ENCODE peak calls at places on chromosomes 6 and 20, in ten cellular contexts. G, N, X, K, E, Y, B, T, S and Q are unnamed samples.

GRCh38 chr6:141460743-141461484 is 671.8 kb upstream of the GJE1 start:
- DNase-seq in G (no peak), N (no peak), X (no peak), K (no peak), E (no peak), Y (no peak), B (no peak), T (no peak), S (no peak), Q (no peak)

GRCh38 chr20:17643531-17644188 is 38.4 kb downstream of the RRBP1 start:
- DNase-seq in G (no peak), N (no peak), X (no peak), K (no peak), E (no peak), Y (no peak), B (peak), T (no peak), S (no peak), Q (no peak)

GRCh38 chr6:139881728-139882211 is 507.3 kb upstream of the CITED2 start:
- DNase-seq in G (peak), N (no peak), X (peak), K (no peak), E (no peak), Y (no peak), B (peak), T (no peak), S (no peak), Q (peak)

GRCh38 chr20:44962483-44962882 is 2.3 kb upstream of the TOMM34 start:
- DNase-seq in G (no peak), N (no peak), X (no peak), K (no peak), E (no peak), Y (no peak), B (peak), T (no peak), S (no peak), Q (no peak)

GRCh38 chr6:113763883-113764282 is 93.3 kb upstream of the MARCKS start:
- DNase-seq in G (peak), N (no peak), X (no peak), K (no peak), E (no peak), Y (peak), B (peak), T (no peak), S (no peak), Q (no peak)

GRCh38 chr6:44034931-44035345 is 92.3 kb downstream of the MRPL14 start:
- DNase-seq in G (no peak), N (no peak), X (no peak), K (no peak), E (no peak), Y (peak), B (no peak), T (no peak), S (no peak), Q (no peak)

GRCh38 chr20:64044484-64045247 is 4.8 kb downstream of the SOX18 start:
- DNase-seq in G (no peak), N (no peak), X (no peak), K (no peak), E (no peak), Y (peak), B (peak), T (no peak), S (peak), Q (no peak)

GRCh38 chr20:18943542-18943941 is 130.0 kb downstream of the SCP2D1 start:
- DNase-seq in G (peak), N (no peak), X (no peak), K (no peak), E (no peak), Y (no peak), B (no peak), T (no peak), S (no peak), Q (no peak)

GRCh38 chr20:13098720-13099355 is 90.1 kb downstream of the SPTLC3 start:
- DNase-seq in G (no peak), N (no peak), X (no peak), K (no peak), E (no peak), Y (no peak), B (no peak), T (no peak), S (no peak), Q (no peak)

GRCh38 chr6:116629467-116630063 is 13.3 kb downstream of the RSPH4A start:
- DNase-seq in G (no peak), N (no peak), X (no peak), K (no peak), E (no peak), Y (no peak), B (no peak), T (no peak), S (no peak), Q (no peak)

GRCh38 chr20:58542411-58543095 is 27.4 kb upstream of the APCDD1L start:
- DNase-seq in G (no peak), N (no peak), X (no peak), K (no peak), E (peak), Y (peak), B (no peak), T (no peak), S (no peak), Q (no peak)